ENCODE peak calls at places on chromosomes 2 and 18, in five cellular contexts. X, P, T, S and U are unnamed samples.

GRCh38 chr2:708667-709066 is 31.5 kb upstream of the TMEM18 start:
- DNase-seq in X (no peak), P (no peak), S (no peak), T (no peak), U (no peak)

GRCh38 chr2:15359716-15360531 is 201.2 kb downstream of the NBAS start:
- DNase-seq in T (peak), S (no peak), P (peak), X (peak), U (no peak)

GRCh38 chr2:23397483-23397882 is 12.5 kb downstream of the KLHL29 start:
- DNase-seq in P (no peak), T (no peak), S (no peak), X (no peak), U (no peak)

GRCh38 chr18:62741118-62741566 is 25.8 kb downstream of the PHLPP1 start:
- DNase-seq in P (no peak), T (peak), S (no peak), X (peak), U (no peak)

GRCh38 chr2:160976797-160977196 is 183.4 kb upstream of the TANK start:
- DNase-seq in X (peak), T (no peak), S (no peak), P (no peak), U (no peak)

GRCh38 chr2:47225061-47225783 is 70.1 kb upstream of the STPG4 start:
- DNase-seq in P (peak), T (peak), S (no peak), X (no peak), U (no peak)

GRCh38 chr18:38362286-38362792 is 796.7 kb upstream of the CELF4 start:
- DNase-seq in S (no peak), P (no peak), X (no peak), T (no peak), U (no peak)

GRCh38 chr2:63661076-63661475 is 72.3 kb downstream of the MDH1 start:
- DNase-seq in S (no peak), X (peak), P (peak), T (peak), U (no peak)

GRCh38 chr18:50194623-50195532 is at the start of gene MYO5B:
- DNase-seq in X (peak), T (no peak), S (peak), P (no peak), U (peak)

DNA sequence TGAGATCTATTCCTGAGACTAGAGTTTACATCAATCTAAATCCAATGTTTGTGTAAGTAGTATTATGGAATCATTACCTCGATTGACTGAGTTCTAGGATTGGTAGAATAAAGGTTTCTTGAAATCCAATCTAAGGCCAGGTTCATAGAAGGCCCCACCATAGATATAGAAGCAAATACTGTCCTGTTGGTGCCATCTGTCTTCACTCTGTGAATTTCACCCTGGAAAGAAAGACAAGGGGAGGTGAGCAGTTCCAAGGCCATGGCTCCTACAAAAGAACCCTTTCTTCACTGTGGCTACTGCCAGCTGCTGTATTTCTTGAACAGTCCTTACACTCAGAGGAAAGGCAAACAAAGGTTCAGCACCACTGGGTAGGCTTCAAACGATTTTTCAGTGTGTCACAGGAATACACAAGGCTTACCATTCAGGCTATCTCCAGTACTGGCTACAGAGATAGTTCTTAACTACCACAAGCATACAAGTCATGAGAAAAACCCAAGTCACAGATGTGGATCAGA is 137.0 kb downstream of the LRP2 start:
- DNase-seq in T (no peak), X (no peak), S (no peak), P (no peak), U (no peak)
- TF ChIP-seq CTCF in T (no peak), X (no peak), S (no peak), P (no peak), U (no peak)

DNA sequence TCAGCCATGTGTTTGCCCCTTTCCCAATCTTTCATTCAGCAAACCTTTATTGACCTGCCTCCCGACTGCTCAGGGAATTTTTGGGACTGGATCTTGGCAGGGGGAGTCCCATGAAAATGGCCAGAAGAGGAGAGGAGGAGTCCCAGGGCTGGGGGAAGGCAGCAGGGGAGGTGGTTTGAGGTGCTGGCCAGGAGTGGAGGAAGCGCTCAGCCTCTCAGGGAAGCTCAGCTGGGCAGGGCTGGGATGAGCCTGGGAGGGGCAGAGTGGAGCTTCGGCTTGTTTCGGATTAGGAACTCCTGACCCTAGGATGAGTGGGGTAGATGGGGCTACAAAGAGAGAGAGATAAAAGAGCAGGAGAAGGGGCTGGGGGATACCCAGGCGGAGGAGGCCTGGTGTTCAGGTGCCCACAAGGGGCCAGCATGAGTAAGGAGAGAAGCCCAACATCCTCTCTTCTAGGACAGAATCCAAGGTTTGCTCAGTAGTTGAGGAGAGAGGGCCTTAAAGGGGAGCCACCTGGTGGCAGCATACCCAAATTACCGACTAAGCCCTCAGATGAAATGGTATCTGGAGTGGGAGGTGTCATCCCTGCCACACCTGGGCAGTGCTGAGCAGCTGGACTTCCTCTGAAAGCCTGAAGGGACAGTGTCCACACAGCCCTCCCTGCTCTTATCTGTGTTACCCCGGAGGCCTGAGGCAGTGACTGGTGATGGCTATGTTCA is 91.1 kb downstream of the INHBB start:
- DNase-seq in P (no peak), X (peak), S (no peak), T (peak), U (peak)
- TF ChIP-seq CTCF in P (peak), X (peak), S (no peak), T (peak), U (peak)

DNA sequence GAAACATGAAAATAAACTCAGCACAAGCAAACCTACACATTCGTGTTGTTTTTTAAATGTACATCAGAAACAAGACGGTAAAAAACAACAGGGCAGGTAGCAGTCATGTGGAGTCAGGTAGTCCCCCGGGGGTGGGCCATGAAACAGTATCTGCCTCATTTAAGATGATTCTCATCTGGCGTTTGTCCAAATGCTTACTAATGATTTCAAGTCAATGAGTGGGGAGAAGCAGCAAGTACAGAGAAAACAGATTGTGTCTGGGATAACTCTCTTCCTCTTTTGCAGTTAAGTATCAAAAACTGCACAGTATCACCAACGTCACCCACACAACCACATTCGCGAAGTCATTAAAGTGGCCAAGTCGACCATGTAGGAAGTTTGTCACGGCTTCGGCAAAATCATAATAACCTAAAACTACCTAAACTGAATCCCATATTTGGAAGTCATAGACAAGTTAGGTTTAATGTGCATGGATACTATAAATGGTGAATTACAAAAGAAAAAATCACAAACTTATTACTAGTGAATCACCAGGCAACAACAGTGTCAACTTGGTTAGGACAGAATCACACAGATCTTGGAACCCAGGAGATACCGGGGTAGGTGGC is 1.2 kb downstream of the LAPTM4A start:
- DNase-seq in X (peak), T (peak), P (no peak), S (no peak), U (peak)
- TF ChIP-seq CTCF in X (no peak), T (no peak), P (no peak), S (no peak), U (no peak)

DNA sequence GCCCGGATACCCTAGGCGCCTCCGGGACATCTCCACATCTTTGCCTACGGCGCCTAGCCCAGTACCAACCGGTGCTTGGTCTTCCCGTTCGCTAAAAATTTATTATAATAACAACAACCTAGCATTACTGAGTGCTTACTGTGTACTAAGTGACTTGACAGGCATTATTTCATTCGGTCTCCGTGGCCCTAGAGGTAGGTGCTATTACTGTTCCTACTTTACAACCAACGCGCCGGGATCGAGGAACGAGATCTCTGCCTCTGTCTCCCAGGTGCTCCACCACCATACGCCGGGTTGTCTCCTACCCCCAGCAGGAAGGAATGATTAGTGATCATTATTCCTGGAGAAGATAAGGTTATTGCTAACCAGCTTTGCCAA is 657 bp upstream of the BIN1 start:
- DNase-seq in T (no peak), X (peak), P (no peak), S (peak), U (no peak)
- TF ChIP-seq CTCF in T (no peak), X (peak), P (no peak), S (no peak), U (no peak)